ENCODE peak calls at places on chromosome 1, in four cellular contexts. S is K562, A is HepG2, O is GM12878. J is an unnamed sample.

GRCh38 chr1:115204529-115204928 is 115.2 kb upstream of the TSPAN2 start:
- DNase-seq in S (no peak), A (no peak), O (no peak), J (no peak)

GRCh38 chr1:156400191-156400920 is 31.3 kb downstream of the RHBG start:
- DNase-seq in S (no peak), A (no peak), O (no peak), J (no peak)

GRCh38 chr1:116767782-116768382 is 13.7 kb downstream of the CD2 start:
- DNase-seq in S (no peak), A (no peak), O (no peak), J (no peak)

GRCh38 chr1:86913399-86913895 is 479 bp downstream of the SELENOF start:
- DNase-seq in S (peak; percentile 16), A (peak; percentile 16), O (peak; percentile 52), J (peak; percentile 2)

GRCh38 chr1:35210306-35211112 is 17.6 kb upstream of the SFPQ start:
- DNase-seq in S (no peak), A (no peak), O (no peak), J (no peak)

GRCh38 chr1:172835834-172836233 is 176.9 kb downstream of the FASLG start:
- DNase-seq in S (no peak), A (no peak), O (no peak), J (no peak)

GRCh38 chr1:44714944-44715571 is 15.9 kb downstream of the RNU5D-1 start:
- DNase-seq in S (peak; percentile 88), A (peak; percentile 72), O (peak; percentile 71), J (peak; percentile 75)

GRCh38 chr1:33429332-33429731 is 1.6 kb downstream of the PHC2 start:
- DNase-seq in S (no peak), A (no peak), O (no peak), J (no peak)

GRCh38 chr1:209884249-209884648 is 53.8 kb upstream of the SYT14 start:
- DNase-seq in S (no peak), A (no peak), O (no peak), J (no peak)

GRCh38 chr1:209882942-209883340 is 55.1 kb upstream of the SYT14 start:
- DNase-seq in S (no peak), A (no peak), O (no peak), J (no peak)

GRCh38 chr1:209882286-209882685 is 54.5 kb downstream of the UTP25 start:
- DNase-seq in S (no peak), A (no peak), O (no peak), J (no peak)

GRCh38 chr1:209884665-209885117 is 53.3 kb upstream of the SYT14 start:
- DNase-seq in S (peak; percentile 52), A (peak; percentile 16), O (peak; percentile 11), J (peak; percentile 89)

GRCh38 chr1:209883341-209883971 is 54.6 kb upstream of the SYT14 start:
- DNase-seq in S (no peak), A (no peak), O (no peak), J (no peak)
- TF ChIP-seq MYC in S (no peak), A (no peak), O (no peak), J (no peak)

GRCh38 chr1:200443860-200444259 is 34.0 kb upstream of the ZNF281 start:
- DNase-seq in S (no peak), A (no peak), O (no peak), J (no peak)

GRCh38 chr1:200444478-200444877 is 34.6 kb upstream of the ZNF281 start:
- DNase-seq in S (no peak), A (no peak), O (no peak), J (no peak)

GRCh38 chr1:200442023-200442422 is 32.2 kb upstream of the ZNF281 start:
- DNase-seq in S (no peak), A (no peak), O (no peak), J (no peak)

GRCh38 chr1:200445213-200445612 is 35.4 kb upstream of the ZNF281 start:
- DNase-seq in S (no peak), A (no peak), O (no peak), J (no peak)

GRCh38 chr1:200442537-200443169 is 32.8 kb upstream of the ZNF281 start:
- DNase-seq in S (no peak), A (no peak), O (no peak), J (no peak)
- TF ChIP-seq USF2 in S (no peak), A (no peak), O (no peak), J (no peak)

GRCh38 chr1:245232936-245233335 is 78.2 kb downstream of the KIF26B start:
- DNase-seq in S (no peak), A (no peak), O (no peak), J (no peak)
- TF ChIP-seq MYC in S (no peak), A (no peak), O (no peak), J (no peak)

DNA sequence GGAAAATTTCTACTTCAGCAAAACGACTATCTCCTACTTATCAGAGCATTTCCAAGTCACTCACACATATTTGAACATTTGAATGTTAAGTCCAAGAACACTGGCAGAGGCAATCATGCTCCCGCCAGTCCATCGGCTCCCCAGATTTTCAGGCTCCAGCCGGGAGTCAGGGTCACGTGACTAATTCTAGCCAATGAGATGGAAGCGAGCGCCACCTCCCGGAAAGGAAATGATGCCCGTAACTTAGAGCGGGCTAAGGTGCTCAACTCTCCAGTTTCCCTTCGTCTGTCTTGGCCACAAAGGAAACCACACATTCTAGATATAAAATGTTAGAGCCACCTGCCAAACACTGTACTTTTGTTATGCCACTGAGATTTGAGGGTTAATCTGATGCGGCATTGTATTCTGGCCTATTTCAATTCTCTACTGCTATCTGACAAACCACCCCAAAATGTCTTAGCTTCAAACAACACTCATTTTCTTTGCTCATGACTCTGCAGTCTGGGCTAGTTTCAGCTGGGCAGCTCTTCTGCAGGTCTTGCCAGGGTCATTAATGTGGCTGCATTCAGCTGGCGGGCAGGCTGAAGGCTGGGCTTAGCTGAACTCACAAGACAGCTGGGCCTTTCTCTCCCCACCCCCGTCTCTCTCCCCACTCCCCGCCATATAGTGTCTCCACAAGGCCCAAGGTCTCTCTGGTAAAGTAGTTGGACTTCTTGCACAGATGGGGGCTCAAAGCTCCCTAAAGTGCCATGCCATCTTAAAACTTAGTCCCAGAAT is 16.5 kb upstream of the LHX4 start:
- DNase-seq in S (peak; percentile 100), A (no peak), O (peak; percentile 20), J (peak; percentile 19)
- TF ChIP-seq USF2 in S (peak; percentile 96), A (no peak), O (no peak), J (peak; percentile 76)

GRCh38 chr1:110605901-110606783 is at the start of gene KCNA2:
- DNase-seq in S (no peak), A (no peak), O (no peak), J (no peak)

GRCh38 chr1:110607663-110608230 is 1.6 kb upstream of the KCNA2 start:
- DNase-seq in S (no peak), A (no peak), O (no peak), J (no peak)

GRCh38 chr1:110608247-110608646 is 2.1 kb upstream of the KCNA2 start:
- DNase-seq in S (no peak), A (no peak), O (no peak), J (no peak)

GRCh38 chr1:110605446-110605845 is 712 bp downstream of the KCNA2 start:
- DNase-seq in S (no peak), A (no peak), O (no peak), J (no peak)

GRCh38 chr1:110606784-110607662 is 865 bp upstream of the KCNA2 start:
- DNase-seq in S (peak; percentile 34), A (no peak), O (no peak), J (no peak)
- TF ChIP-seq MYC in S (no peak), A (no peak), O (no peak), J (no peak)

GRCh38 chr1:154178856-154179811 is 12.8 kb downstream of the TPM3 start:
- DNase-seq in S (no peak), A (peak; percentile 64), O (no peak), J (no peak)

GRCh38 chr1:154179951-154180687 is 11.8 kb downstream of the TPM3 start:
- DNase-seq in S (no peak), A (no peak), O (no peak), J (no peak)

GRCh38 chr1:154178006-154178405 is 13.9 kb downstream of the TPM3 start:
- DNase-seq in S (peak; percentile 38), A (no peak), O (no peak), J (no peak)

GRCh38 chr1:154174654-154175053 is 17.2 kb downstream of the TPM3 start:
- DNase-seq in S (no peak), A (no peak), O (no peak), J (no peak)

DNA sequence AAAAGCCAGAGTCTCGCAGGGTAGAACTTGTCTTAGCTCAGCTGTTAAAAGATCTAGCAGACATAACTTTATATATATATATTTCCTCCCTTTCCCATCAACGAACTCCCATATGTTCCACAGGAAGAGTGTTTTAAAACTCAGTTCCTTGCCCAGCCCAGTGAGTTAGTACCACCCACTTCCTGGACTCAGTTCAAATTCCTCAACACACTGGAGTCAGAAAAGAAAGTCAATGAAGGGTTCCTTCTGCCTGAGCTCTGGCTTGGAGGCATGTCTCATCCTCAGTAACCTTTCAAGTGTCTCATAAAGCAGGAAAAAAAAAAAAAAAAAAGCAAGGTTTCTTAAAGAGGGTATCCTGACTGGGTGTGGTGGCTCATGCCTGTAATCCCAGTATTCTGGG is 15.6 kb downstream of the TPM3 start:
- DNase-seq in S (no peak), A (no peak), O (no peak), J (no peak)
- TF ChIP-seq USF2 in S (no peak), A (no peak), O (no peak), J (no peak)

DNA sequence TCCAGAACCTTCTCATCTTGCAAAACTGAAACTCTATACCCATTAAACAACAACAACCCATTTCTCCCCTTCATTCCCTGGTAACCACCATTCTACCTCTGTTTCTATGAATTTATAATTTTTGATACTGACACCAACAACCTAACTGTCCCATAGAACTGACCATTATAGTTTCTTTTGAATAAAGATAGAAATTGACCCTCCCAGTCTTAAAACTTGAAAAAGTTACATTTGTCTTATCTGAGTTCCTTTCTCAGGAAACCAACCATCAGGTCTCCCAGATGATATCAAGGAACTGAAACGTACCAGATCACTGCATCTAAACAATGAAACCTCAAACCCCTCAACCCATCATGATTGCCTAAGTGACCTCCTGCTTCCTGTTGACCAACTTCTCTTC is 27.1 kb downstream of the RNF115 start:
- DNase-seq in S (no peak), A (no peak), O (no peak), J (no peak)
- TF ChIP-seq MYC in S (no peak), A (no peak), O (no peak), J (no peak)

GRCh38 chr1:103583887-103584286 is 12.5 kb downstream of the AMY2B start:
- DNase-seq in S (no peak), A (no peak), O (no peak), J (no peak)
- TF ChIP-seq USF2 in S (no peak), A (no peak), O (no peak), J (no peak)

J was measured in A549.